ENCODE peak calls at places on chromosomes 4 and X, in seven cellular contexts. J is AG10803, N is HL-60, Y is astrocyte, G is heart left ventricle, Z is suprapubic skin, A is bronchial epithelial cell. P is an unnamed sample.

GRCh38 chr4:95363579-95363965 is 185.2 kb downstream of the UNC5C start:
- DNase-seq in Z (no peak), G (no peak), N (no peak), Y (no peak), A (no peak), J (no peak), P (no peak)

GRCh38 chrX:30713061-30713525 is 59.9 kb downstream of the GK start:
- DNase-seq in A (peak), N (peak), J (peak), Z (no peak), Y (peak), G (peak), P (peak)

GRCh38 chr4:76744253-76744921 is 153.6 kb downstream of the SOWAHB start:
- DNase-seq in Y (peak), G (no peak), Z (no peak), J (peak), A (no peak), N (no peak), P (peak)

GRCh38 chrX:28498658-28499057 is 88.6 kb upstream of the IL1RAPL1 start:
- DNase-seq in N (no peak), Y (peak), G (no peak), J (no peak), Z (no peak), A (peak), P (no peak)

GRCh38 chr4:46653842-46654241 is 255.2 kb downstream of the COX7B2 start:
- DNase-seq in J (no peak), A (no peak), G (no peak), Z (no peak), N (no peak), Y (no peak), P (no peak)

GRCh38 chr4:71400788-71401187 is 62.0 kb downstream of the SLC4A4 start:
- DNase-seq in A (no peak), N (no peak), G (no peak), Y (no peak), J (no peak), Z (no peak), P (no peak)

GRCh38 chr4:3443750-3444309 is 2.1 kb downstream of the HGFAC start:
- DNase-seq in Y (no peak), A (no peak), G (no peak), Z (no peak), J (no peak), N (no peak), P (no peak)

GRCh38 chr4:110005461-110006056 is 92.9 kb downstream of the EGF start:
- DNase-seq in Z (no peak), Y (peak), J (peak), A (peak), N (peak), G (no peak), P (peak)

GRCh38 chr4:6288342-6288741 is 18.7 kb downstream of the WFS1 start:
- DNase-seq in G (no peak), Y (no peak), A (no peak), J (no peak), Z (no peak), N (no peak), P (no peak)

DNA sequence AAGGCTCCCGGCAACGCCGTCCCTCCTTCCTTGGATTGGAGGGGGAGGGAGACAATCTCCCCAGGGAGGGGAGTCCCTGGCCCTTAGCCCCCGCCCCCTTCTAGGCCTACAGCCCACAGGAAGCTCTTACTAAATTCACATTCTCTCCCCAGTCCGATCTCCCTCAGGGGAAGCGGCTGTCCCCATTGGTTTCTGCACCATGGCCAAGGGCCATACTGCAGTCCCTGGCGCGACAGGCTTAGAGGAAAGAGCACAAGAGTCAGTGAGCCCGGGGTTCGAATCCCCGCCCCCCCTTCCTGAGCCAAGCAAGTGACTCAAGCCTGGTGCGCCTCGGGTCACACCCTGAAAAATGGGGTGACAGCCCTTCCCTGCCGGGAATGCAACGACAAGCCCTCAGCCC is 1.1 kb downstream of the ABLIM2 start:
- DNase-seq in N (no peak), Y (no peak), A (no peak), J (no peak), Z (no peak), G (peak), P (no peak)
- H3K4me3 ChIP-seq in N (no peak), Y (no peak), A (no peak), J (no peak), Z (peak), G (peak), P (no peak)

GRCh38 chr4:37653601-37654000 is 32.6 kb downstream of the RELL1 start:
- DNase-seq in A (peak), G (no peak), N (no peak), Y (no peak), J (no peak), Z (no peak), P (no peak)
- TF ChIP-seq CTCF in A (no peak), G (no peak), N (no peak), Y (no peak), J (no peak), Z (no peak), P (no peak)

GRCh38 chr4:139511320-139511719 is 44.7 kb downstream of the SETD7 start:
- DNase-seq in J (no peak), N (no peak), G (no peak), Z (no peak), Y (peak), A (no peak), P (no peak)

GRCh38 chr4:139506774-139507173 is 49.2 kb downstream of the SETD7 start:
- DNase-seq in J (no peak), N (no peak), G (peak), A (no peak), Z (no peak), Y (no peak), P (no peak)

GRCh38 chr4:139508581-139509237 is 47.3 kb downstream of the SETD7 start:
- DNase-seq in G (no peak), Z (no peak), J (no peak), Y (no peak), N (no peak), A (no peak), P (no peak)

GRCh38 chr4:139514382-139515059 is 41.5 kb downstream of the SETD7 start:
- DNase-seq in J (no peak), Y (no peak), A (no peak), N (no peak), G (no peak), Z (no peak), P (no peak)

DNA sequence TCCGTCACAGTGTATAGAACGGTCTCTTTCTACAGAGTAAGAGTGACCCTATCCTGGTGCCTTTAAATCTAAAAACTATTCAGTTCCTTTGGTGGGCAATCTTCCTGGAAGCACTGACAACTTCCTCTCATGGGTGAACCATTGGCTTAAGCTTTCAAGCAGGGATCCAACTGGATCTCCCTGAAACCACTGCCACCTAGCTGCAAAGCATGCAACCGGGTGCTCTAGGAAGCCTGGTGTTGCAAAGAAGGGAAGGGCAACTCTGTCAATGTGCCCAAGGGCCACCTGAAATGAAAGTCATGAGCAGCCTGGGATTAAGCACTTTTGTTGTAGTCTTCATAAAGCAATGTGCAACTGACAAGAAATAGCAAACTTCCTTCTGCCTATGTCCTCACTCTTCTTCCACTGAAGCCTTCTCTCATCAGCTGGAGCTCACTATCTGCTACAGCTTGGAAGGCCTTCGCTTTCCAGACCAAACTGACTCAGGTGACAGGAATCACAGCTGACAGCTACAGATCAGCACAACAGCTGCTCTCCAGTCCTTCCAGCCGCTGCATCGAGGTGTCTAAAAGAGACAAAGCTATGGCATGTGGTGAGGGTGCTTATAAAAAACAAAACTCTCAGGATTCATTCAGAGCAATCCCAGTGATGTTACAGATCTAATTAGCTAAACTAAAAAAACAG is 46.1 kb downstream of the SETD7 start:
- DNase-seq in A (peak), N (no peak), Z (no peak), J (no peak), Y (no peak), G (peak), P (no peak)
- H3K4me3 ChIP-seq in A (no peak), N (no peak), Z (no peak), J (no peak), Y (no peak), G (no peak), P (no peak)

GRCh38 chr4:87423313-87424031 is 1.1 kb downstream of the NUDT9 start:
- DNase-seq in J (no peak), Z (no peak), A (peak), Y (no peak), G (no peak), N (no peak), P (peak)
- TF ChIP-seq CTCF in J (peak), Z (no peak), A (no peak), Y (no peak), G (no peak), N (no peak), P (no peak)

GRCh38 chr4:1043162-1043561 is 31.7 kb downstream of the FGFRL1 start:
- DNase-seq in J (no peak), Y (no peak), A (no peak), G (no peak), N (no peak), Z (no peak), P (no peak)

GRCh38 chr4:1042352-1043025 is 31.1 kb downstream of the FGFRL1 start:
- DNase-seq in A (no peak), G (no peak), Y (no peak), N (no peak), J (no peak), Z (no peak), P (no peak)

GRCh38 chr4:1045193-1045594 is 33.8 kb downstream of the FGFRL1 start:
- DNase-seq in Y (no peak), Z (no peak), A (no peak), J (no peak), N (no peak), G (no peak), P (no peak)

GRCh38 chr4:1044469-1045192 is 33.2 kb downstream of the FGFRL1 start:
- DNase-seq in Y (no peak), A (no peak), N (no peak), G (no peak), J (peak), Z (no peak), P (no peak)

DNA sequence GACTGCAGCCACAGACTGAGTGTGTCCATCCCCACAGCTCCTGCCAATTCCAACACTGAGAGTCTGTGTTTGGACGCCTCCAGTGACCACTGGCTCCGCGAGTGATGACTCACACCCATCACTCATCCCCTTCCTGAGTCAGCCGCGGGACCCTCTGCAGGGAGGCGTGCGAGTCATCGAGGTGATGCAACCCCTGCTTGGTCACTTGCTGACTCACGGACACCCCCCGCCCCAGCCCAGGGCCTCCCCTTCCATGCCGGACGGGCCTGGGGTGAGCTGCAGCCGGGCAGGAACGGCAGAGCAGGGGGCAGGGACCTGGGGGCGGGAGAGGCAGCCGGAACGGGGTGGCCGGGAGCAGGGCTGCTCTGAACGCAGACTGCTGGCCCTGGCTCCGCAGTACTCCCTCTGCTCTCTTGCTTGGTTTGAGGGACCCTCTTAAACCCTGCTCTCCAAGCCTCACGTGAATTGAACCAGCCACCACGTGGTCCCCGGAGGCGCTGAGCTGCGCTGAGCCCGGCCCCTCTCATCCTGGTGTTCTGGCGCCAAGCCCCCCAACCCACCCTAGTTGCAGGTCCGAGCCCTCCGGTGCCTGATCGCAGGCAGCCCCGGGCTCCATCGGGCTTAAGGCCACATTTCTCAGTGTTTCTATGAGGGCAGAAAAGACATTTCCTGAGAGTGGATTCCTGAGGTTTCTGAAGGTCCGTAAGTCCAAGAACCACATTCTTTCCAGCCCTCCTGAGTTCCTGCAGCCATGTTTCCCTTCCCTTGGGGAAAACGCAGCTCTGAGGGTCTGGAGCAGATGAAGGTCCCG is 32.4 kb downstream of the FGFRL1 start:
- DNase-seq in A (peak), Z (peak), G (peak), J (peak), N (peak), Y (peak), P (peak)
- H3K4me3 ChIP-seq in A (no peak), Z (no peak), G (peak), J (peak), N (no peak), Y (peak), P (no peak)

GRCh38 chr4:10619220-10619619 is 65.3 kb downstream of the CLNK start:
- DNase-seq in J (no peak), N (no peak), G (no peak), A (peak), Z (no peak), Y (peak), P (peak)
- TF ChIP-seq CTCF in J (no peak), N (no peak), G (no peak), A (no peak), Z (no peak), Y (no peak), P (no peak)

GRCh38 chr4:77800483-77801259 is 18.5 kb downstream of the CNOT6L start:
- DNase-seq in Y (peak), N (no peak), J (peak), G (no peak), A (peak), Z (no peak), P (no peak)
- H3K4me3 ChIP-seq in Y (no peak), N (no peak), J (no peak), G (no peak), A (no peak), Z (no peak), P (no peak)

GRCh38 chrX:131752493-131753198 is 208.8 kb downstream of the OR13H1 start:
- DNase-seq in Z (no peak), G (no peak), Y (peak), A (no peak), J (no peak), N (no peak), P (no peak)
- TF ChIP-seq CTCF in Z (no peak), G (no peak), Y (no peak), A (no peak), J (no peak), N (no peak), P (no peak)

P was measured in foreskin fibroblast.